ENCODE peak calls at places on chromosomes 3 and 15, in eight cellular contexts. I is amniotic epithelial cell; Q is endothelial cell; V is NCI-H524; S is naive thymus-derived CD8-positive, alpha-beta T cell; T is activated T-helper 1 cell treated with anti-CD3 and anti-CD28 coated beads, Interleukin-12 subunit alpha, Interleukin-12 subunit beta, Interleukin-2, Interleukin-4 antibody, amounts not matched to agents 30 ng/mL and 10 ng/mL and 1 ng/mL, durations not matched to agents 14 hours and 24 hours and 36 hours; A is activated T-cell treated with anti-CD3 and anti-CD28 coated beads, Interleukin-2, amount 50 U/mL, for 72 hours; U is GM12878. Z is an unnamed sample.

GRCh38 chr3:125281411-125281810 is 68.9 kb upstream of the SLC12A8 start:
- DNase-seq in S (no peak), I (peak), T (no peak), Q (no peak), A (no peak), V (no peak), U (no peak), Z (no peak)

GRCh38 chr15:85761635-85762034 is 33.1 kb downstream of the KLHL25 start:
- DNase-seq in I (peak), A (no peak), T (no peak), U (no peak), S (peak), Q (no peak), V (peak), Z (no peak)

GRCh38 chr3:107913671-107914070 is 177.2 kb downstream of the CD47 start:
- DNase-seq in A (no peak), Q (no peak), I (peak), V (no peak), U (no peak), S (no peak), T (no peak), Z (no peak)

GRCh38 chr3:179565496-179565895 is 2.8 kb downstream of the ACTL6A start:
- DNase-seq in U (peak), V (no peak), Q (no peak), S (no peak), I (no peak), T (peak), A (no peak), Z (no peak)

GRCh38 chr3:126683506-126683905 is 20.5 kb upstream of the CHCHD6 start:
- DNase-seq in V (peak), Q (no peak), S (no peak), T (no peak), I (no peak), A (no peak), U (no peak), Z (peak)

GRCh38 chr3:58236527-58237237 is 910 bp upstream of the ABHD6 start:
- DNase-seq in Q (peak), T (no peak), S (no peak), V (no peak), I (no peak), U (no peak), A (no peak), Z (peak)

GRCh38 chr15:63250312-63250965 is 27.0 kb upstream of the APH1B start:
- DNase-seq in U (no peak), I (peak), S (no peak), A (no peak), T (no peak), Q (no peak), V (no peak), Z (no peak)

GRCh38 chr3:134704556-134704955 is 53.7 kb upstream of the KY start:
- DNase-seq in V (no peak), T (no peak), I (no peak), S (no peak), U (no peak), A (no peak), Q (no peak), Z (no peak)

GRCh38 chr3:10703875-10704274 is 112.2 kb upstream of the SLC6A11 start:
- DNase-seq in A (no peak), T (no peak), I (peak), S (no peak), V (peak), U (no peak), Q (peak), Z (peak)

GRCh38 chr15:74543583-74543982 is 2.6 kb downstream of the ARID3B start:
- DNase-seq in I (no peak), A (peak), S (peak), U (no peak), V (peak), Q (no peak), T (no peak), Z (no peak)

GRCh38 chr15:25512957-25513356 is 74.1 kb upstream of the UBE3A start:
- DNase-seq in U (no peak), A (no peak), I (no peak), V (no peak), S (no peak), T (no peak), Q (no peak), Z (no peak)

GRCh38 chr3:27960133-27960532 is 238.0 kb upstream of the EOMES start:
- DNase-seq in S (no peak), T (no peak), A (no peak), Q (no peak), V (no peak), U (no peak), I (no peak), Z (no peak)

GRCh38 chr3:145219355-145220196 is 941.4 kb downstream of the PLOD2 start:
- DNase-seq in I (peak), Q (no peak), U (no peak), S (no peak), T (no peak), A (no peak), V (peak), Z (no peak)

GRCh38 chr3:188956839-188957489 is 214.8 kb upstream of the TPRG1 start:
- DNase-seq in I (peak), V (peak), U (no peak), A (no peak), Q (peak), S (no peak), T (no peak), Z (no peak)

GRCh38 chr15:52178765-52179164 is 12.4 kb downstream of the GNB5 start:
- DNase-seq in V (no peak), I (no peak), Q (no peak), T (no peak), U (no peak), A (no peak), S (no peak), Z (no peak)

GRCh38 chr15:78810377-78811123 is 714 bp downstream of the ADAMTS7 start:
- DNase-seq in Q (peak), A (no peak), I (peak), V (peak), S (no peak), U (no peak), T (no peak), Z (peak)

GRCh38 chr3:98343647-98344507 is 9.8 kb upstream of the OR5K4 start:
- DNase-seq in V (peak), A (peak), Q (peak), T (no peak), U (no peak), S (no peak), I (peak), Z (peak)

GRCh38 chr15:71691700-71692417 is 118.5 kb upstream of the NR2E3 start:
- DNase-seq in U (no peak), T (no peak), Q (no peak), A (no peak), I (peak), S (no peak), V (peak), Z (peak)

GRCh38 chr15:99704444-99704838 is 28.8 kb downstream of the LYSMD4 start:
- DNase-seq in Q (peak), V (peak), A (peak), U (peak), I (peak), S (peak), T (peak), Z (peak)

GRCh38 chr3:174325834-174326705 is 533.1 kb upstream of the NAALADL2 start:
- DNase-seq in I (no peak), S (no peak), V (no peak), T (no peak), A (no peak), Q (no peak), U (no peak), Z (no peak)

GRCh38 chr3:57624801-57625200 is 27.7 kb upstream of the ARF4 start:
- DNase-seq in S (no peak), Q (no peak), U (no peak), V (no peak), A (no peak), I (no peak), T (no peak), Z (no peak)

GRCh38 chr3:25069970-25070369 is 358.1 kb upstream of the RARB start:
- DNase-seq in I (no peak), V (no peak), T (no peak), U (no peak), Q (no peak), A (no peak), S (no peak), Z (no peak)

Z was measured in endodermal cell.